ENCODE peak calls at places on chromosomes 2 and 18, in ten cellular contexts. Q is tibial artery, Z is right lobe of liver, S is SK-N-SH, T is pancreas, N is GM23338, U is heart left ventricle, D is A549, G is mammary epithelial cell, E is uterus. R is an unnamed sample.

GRCh38 chr18:50970006-50970405 is 2.2 kb downstream of the ELAC1 start:
- DNase-seq in N (no peak), U (no peak), S (no peak), Q (no peak), T (peak; percentile 72), Z (peak; percentile 54), G (peak; percentile 33), D (no peak), E (no peak), R (peak; percentile 71)

GRCh38 chr2:165793161-165793778 is 777 bp downstream of the GALNT3 start:
- DNase-seq in D (no peak), T (peak; percentile 83), N (peak; percentile 40), E (no peak), S (no peak), U (no peak), Z (peak; percentile 28), Q (no peak), G (peak; percentile 85), R (no peak)

GRCh38 chr2:71938659-71939587 is 208.7 kb downstream of the CYP26B1 start:
- DNase-seq in E (no peak), T (no peak), Q (no peak), S (peak; percentile 3), N (no peak), U (peak; percentile 5), D (no peak), Z (no peak), G (no peak), R (peak; percentile 45)

GRCh38 chr18:7822435-7823425 is 255.6 kb downstream of the PTPRM start:
- DNase-seq in D (no peak), Z (no peak), Q (no peak), E (no peak), T (no peak), N (no peak), S (no peak), G (no peak), U (peak; percentile 44), R (no peak)

GRCh38 chr2:85695691-85696668 is 1.8 kb downstream of the GNLY start:
- DNase-seq in G (no peak), N (no peak), U (no peak), Q (no peak), T (no peak), D (no peak), S (no peak), Z (no peak), E (no peak), R (no peak)

GRCh38 chr2:80311304-80311703 is 6.8 kb upstream of the LRRTM1 start:
- DNase-seq in N (no peak), Q (no peak), Z (no peak), D (no peak), S (no peak), G (no peak), E (no peak), T (no peak), U (no peak), R (no peak)

GRCh38 chr2:152473151-152473857 is 138.3 kb downstream of the FMNL2 start:
- DNase-seq in Q (no peak), E (no peak), U (no peak), Z (no peak), N (no peak), G (no peak), D (peak; percentile 68), S (no peak), T (no peak), R (no peak)

GRCh38 chr2:236335696-236336574 is 71.7 kb upstream of the ASB18 start:
- DNase-seq in D (no peak), Q (no peak), U (no peak), G (no peak), T (no peak), Z (no peak), E (no peak), S (no peak), N (no peak), R (no peak)

GRCh38 chr2:240437181-240437860 is 1.9 kb downstream of the GPC1 start:
- DNase-seq in D (no peak), Q (no peak), Z (peak; percentile 17), N (no peak), T (peak; percentile 60), G (no peak), E (peak; percentile 23), U (no peak), S (no peak), R (peak; percentile 45)

GRCh38 chr2:98886066-98886554 is 49.9 kb downstream of the CRACDL start:
- DNase-seq in T (no peak), G (no peak), U (no peak), E (no peak), Q (no peak), Z (no peak), N (no peak), D (no peak), S (no peak), R (no peak)

GRCh38 chr18:76420888-76421287 is 74.2 kb downstream of the ZNF516 start:
- DNase-seq in D (no peak), N (no peak), U (no peak), S (no peak), T (no peak), Z (no peak), E (no peak), Q (no peak), G (no peak), R (no peak)

GRCh38 chr2:31270136-31270535 is 36.2 kb downstream of the EHD3 start:
- DNase-seq in G (peak; percentile 78), T (no peak), U (no peak), N (peak; percentile 26), D (no peak), S (no peak), Q (no peak), E (no peak), Z (no peak), R (no peak)

GRCh38 chr2:64985457-64985856 is 3.7 kb upstream of the SLC1A4 start:
- DNase-seq in G (no peak), D (no peak), E (no peak), T (no peak), Z (peak; percentile 43), U (peak; percentile 42), Q (no peak), N (no peak), S (no peak), R (no peak)

GRCh38 chr2:208250401-208250800 is 4.5 kb downstream of the IDH1 start:
- DNase-seq in S (no peak), T (no peak), U (no peak), E (no peak), G (peak; percentile 39), D (no peak), Q (no peak), N (no peak), Z (no peak), R (no peak)

GRCh38 chr18:11034816-11035215 is 114.6 kb downstream of the PIEZO2 start:
- DNase-seq in S (no peak), D (no peak), E (no peak), Q (no peak), Z (no peak), U (no peak), T (no peak), N (no peak), G (no peak), R (no peak)

GRCh38 chr2:187566712-187567111 is 12.5 kb upstream of the TFPI start:
- DNase-seq in D (no peak), Z (no peak), G (no peak), S (no peak), U (no peak), Q (no peak), N (no peak), E (no peak), T (no peak), R (no peak)

GRCh38 chr2:201698588-201699226 is at the start of gene MPP4:
- DNase-seq in D (no peak), Z (no peak), T (no peak), E (no peak), Q (no peak), S (peak; percentile 12), U (no peak), G (peak; percentile 46), N (no peak), R (no peak)

GRCh38 chr2:109212836-109213563 is 84.0 kb downstream of the SH3RF3 start:
- DNase-seq in Z (no peak), N (no peak), U (no peak), T (no peak), E (no peak), D (no peak), S (no peak), Q (no peak), G (no peak), R (peak; percentile 44)
- H3K4me1 ChIP-seq in Z (no peaks in the 10 kb centered on the region), N (no peaks in the 10 kb centered on the region), U (peaks cover 39% of the 10 kb centered on the region), T (peaks cover 9% of the 10 kb centered on the region), E (peaks cover 19% of the 10 kb centered on the region), D (peaks cover 11% of the 10 kb centered on the region), S (peaks cover 19% of the 10 kb centered on the region), Q (no peaks in the 10 kb centered on the region), G (peaks cover 49% of the 10 kb centered on the region), R (peaks cover 31% of the 10 kb centered on the region)

GRCh38 chr2:213042262-213042661 is 109.2 kb downstream of the IKZF2 start:
- DNase-seq in S (no peak), D (no peak), G (no peak), Z (no peak), T (no peak), N (no peak), U (no peak), Q (no peak), E (no peak), R (no peak)
- TF ChIP-seq CTCF in S (no peak), D (no peak), G (no peak), Z (no peak), T (no peak), N (no peak), U (no peak), Q (no peak), E (no peak), R (no peak)

GRCh38 chr2:219248845-219249202 is 3.5 kb downstream of the STK16 start:
- DNase-seq in N (no peak), D (no peak), T (no peak), Z (no peak), G (no peak), S (no peak), Q (no peak), U (no peak), E (no peak), R (no peak)

GRCh38 chr2:219250044-219250781 is 2.8 kb upstream of the TUBA4B start:
- DNase-seq in Q (no peak), E (no peak), D (no peak), N (no peak), G (no peak), T (no peak), Z (no peak), S (no peak), U (no peak), R (no peak)

GRCh38 chr2:219251656-219252055 is 1.4 kb upstream of the TUBA4B start:
- DNase-seq in D (no peak), N (no peak), E (no peak), U (no peak), S (no peak), G (no peak), Z (no peak), T (no peak), Q (no peak), R (no peak)

GRCh38 chr2:219247678-219248642 is 2.7 kb downstream of the STK16 start:
- DNase-seq in U (no peak), S (no peak), Q (no peak), E (no peak), N (peak; percentile 54), Z (no peak), T (no peak), D (peak; percentile 53), G (no peak), R (no peak)

GRCh38 chr2:219249203-219249980 is 3.7 kb upstream of the TUBA4B start:
- DNase-seq in G (peak; percentile 92), U (peak; percentile 69), T (peak; percentile 89), E (peak; percentile 67), S (no peak), Q (peak; percentile 71), D (peak; percentile 93), Z (peak; percentile 83), N (peak; percentile 14), R (peak; percentile 89)
- H3K4me3 ChIP-seq in G (no peak overlapping the region), U (peak overlapping the region; percentile 10), T (peak overlapping the region; percentile 25), E (no peak overlapping the region), S (no peak overlapping the region), Q (peak overlapping the region; percentile 23), D (peak overlapping the region; percentile 27), Z (no peak overlapping the region), N (no peak overlapping the region), R (peak overlapping the region; percentile 36)

GRCh38 chr2:160356485-160356884 is 137.1 kb downstream of the RBMS1 start:
- DNase-seq in G (no peak), U (no peak), D (no peak), N (no peak), S (no peak), Z (no peak), E (no peak), T (no peak), Q (no peak), R (no peak)
- H3K4me1 ChIP-seq in G (peaks cover 29% of the 10 kb centered on the region), U (peaks cover 51% of the 10 kb centered on the region), D (peaks cover 96% of the 10 kb centered on the region), N (peaks cover 29% of the 10 kb centered on the region), S (peaks cover 42% of the 10 kb centered on the region), Z (no peaks in the 10 kb centered on the region), E (no peaks in the 10 kb centered on the region), T (no peaks in the 10 kb centered on the region), Q (no peaks in the 10 kb centered on the region), R (peaks cover 39% of the 10 kb centered on the region)